ENCODE peak calls at places on chromosomes 2 and 18, in ten cellular contexts. M is NCI-H446 treated with DMSO at 0.1 percent for 48 hours; J is breast epithelium; N is cerebellar cortex; D is HFFc6; B is activated naive CD4-positive, alpha-beta T cell treated with Interleukin-2 at 50 U/mL for 16 hours; E is Daoy; A is neuronal stem cell; S is LoVo; L is GM13976. K is an unnamed sample.

GRCh38 chr2:59301466-59302402 is 1060.6 kb upstream of the FANCL start:
- DNase-seq in D (peak; percentile 3), J (peak; percentile 42), S (peak; percentile 59), E (peak; percentile 85), M (peak; percentile 84), L (peak; percentile 3), A (peak; percentile 39), N (peak; percentile 35), B (no peak), K (peak; percentile 81)

GRCh38 chr2:233542507-233542906 is 24.1 kb downstream of the USP40 start:
- DNase-seq in B (no peak), J (no peak), S (no peak), D (peak; percentile 32), N (no peak), M (no peak), A (no peak), E (no peak), L (no peak), K (no peak)

GRCh38 chr2:220068877-220069276 is 441.4 kb downstream of the SLC4A3 start:
- DNase-seq in A (no peak), M (no peak), N (no peak), L (no peak), J (no peak), B (no peak), D (no peak), E (no peak), S (no peak), K (no peak)

GRCh38 chr18:55275042-55275897 is 312.7 kb downstream of the TCF4 start:
- DNase-seq in B (no peak), J (no peak), S (peak; percentile 34), A (no peak), M (no peak), L (no peak), D (peak; percentile 94), N (peak; percentile 95), E (peak; percentile 24), K (no peak)

GRCh38 chr18:78805840-78806239 is 173.8 kb upstream of the SALL3 start:
- DNase-seq in L (no peak), N (no peak), A (no peak), M (no peak), S (no peak), E (no peak), B (no peak), J (no peak), D (no peak), K (no peak)

GRCh38 chr2:146659976-146660375 is 1184.9 kb upstream of the ACVR2A start:
- DNase-seq in M (no peak), N (no peak), L (no peak), D (no peak), E (no peak), J (no peak), B (no peak), S (no peak), A (no peak), K (no peak)

GRCh38 chr2:151669585-151670081 is 64.6 kb downstream of the NEB start:
- DNase-seq in D (no peak), J (no peak), A (no peak), M (no peak), S (no peak), N (peak; percentile 23), B (peak; percentile 8), E (peak; percentile 35), L (no peak), K (no peak)

GRCh38 chr2:72555943-72556342 is 269.9 kb downstream of the EXOC6B start:
- DNase-seq in D (no peak), J (no peak), A (no peak), E (no peak), M (no peak), S (no peak), B (no peak), N (no peak), L (no peak), K (no peak)

GRCh38 chr18:5951515-5952081 is 56.3 kb upstream of the TMEM200C start:
- DNase-seq in N (no peak), S (no peak), B (no peak), D (no peak), J (no peak), M (no peak), E (no peak), L (no peak), A (no peak), K (no peak)

GRCh38 chr2:85234879-85235278 is 92.9 kb downstream of the TGOLN2 start:
- DNase-seq in N (no peak), M (no peak), D (no peak), B (no peak), L (no peak), J (no peak), A (peak; percentile 88), E (no peak), S (no peak), K (no peak)

GRCh38 chr18:58279504-58280158 is 235.6 kb downstream of the NEDD4L start:
- DNase-seq in J (no peak), D (no peak), M (no peak), S (no peak), N (no peak), B (no peak), L (no peak), E (no peak), A (no peak), K (no peak)